ENCODE peak calls at places on chromosomes 7 and 10, in four cellular contexts. One of them, this sample, is unnamed.

GRCh38 chr7:96679886-96680285 is 29.8 kb downstream of the SEM1 start:
- DNase-seq in thyroid gland: no peak
- DNase-seq in lower leg skin: no peak
- DNase-seq in CD8-positive, alpha-beta T cell: no peak
- DNase-seq in this sample: no peak

GRCh38 chr10:63236113-63236935 is 103.2 kb downstream of the NRBF2 start:
- DNase-seq in thyroid gland: no peak
- DNase-seq in CD8-positive, alpha-beta T cell: no peak
- DNase-seq in lower leg skin: no peak
- DNase-seq in this sample: no peak

GRCh38 chr10:107341281-107341680 is 176.8 kb upstream of the SORCS1 start:
- DNase-seq in lower leg skin: no peak
- DNase-seq in thyroid gland: no peak
- DNase-seq in CD8-positive, alpha-beta T cell: no peak
- DNase-seq in this sample: no peak

GRCh38 chr10:116802474-116802873 is 46.8 kb upstream of the ENO4 start:
- DNase-seq in CD8-positive, alpha-beta T cell: no peak
- DNase-seq in thyroid gland: no peak
- DNase-seq in lower leg skin: no peak
- DNase-seq in this sample: no peak

GRCh38 chr7:33744293-33744692 is 161.0 kb upstream of the BMPER start:
- DNase-seq in CD8-positive, alpha-beta T cell: no peak
- DNase-seq in thyroid gland: no peak
- DNase-seq in lower leg skin: no peak
- DNase-seq in this sample: no peak

GRCh38 chr7:159084069-159084801 is 60.4 kb downstream of the VIPR2 start:
- DNase-seq in thyroid gland: no peak
- DNase-seq in CD8-positive, alpha-beta T cell: no peak
- DNase-seq in lower leg skin: peak; percentile 81
- DNase-seq in this sample: no peak

GRCh38 chr10:132707776-132708171 is 78.2 kb downstream of the NKX6-2 start:
- DNase-seq in thyroid gland: peak; percentile 1
- DNase-seq in CD8-positive, alpha-beta T cell: no peak
- DNase-seq in lower leg skin: peak; percentile 75
- DNase-seq in this sample: no peak

GRCh38 chr10:514137-514671 is 175.3 kb downstream of the DIP2C start:
- DNase-seq in CD8-positive, alpha-beta T cell: no peak
- DNase-seq in lower leg skin: no peak
- DNase-seq in thyroid gland: peak; percentile 89
- DNase-seq in this sample: peak; percentile 53

GRCh38 chr7:104950754-104951153 is 63.3 kb upstream of the KMT2E start:
- DNase-seq in lower leg skin: no peak
- DNase-seq in CD8-positive, alpha-beta T cell: no peak
- DNase-seq in thyroid gland: no peak
- DNase-seq in this sample: no peak

GRCh38 chr7:50264908-50265307 is 39.6 kb upstream of the IKZF1 start:
- DNase-seq in thyroid gland: no peak
- DNase-seq in CD8-positive, alpha-beta T cell: no peak
- DNase-seq in lower leg skin: no peak
- DNase-seq in this sample: no peak

GRCh38 chr7:23476286-23477169 is 6.2 kb upstream of the IGF2BP3 start:
- DNase-seq in thyroid gland: no peak
- DNase-seq in CD8-positive, alpha-beta T cell: no peak
- DNase-seq in lower leg skin: no peak
- DNase-seq in this sample: no peak

GRCh38 chr10:83214178-83214577 is 925.1 kb upstream of the GHITM start:
- DNase-seq in CD8-positive, alpha-beta T cell: no peak
- DNase-seq in thyroid gland: no peak
- DNase-seq in lower leg skin: no peak
- DNase-seq in this sample: no peak

GRCh38 chr10:27391916-27392315 is 112.2 kb upstream of the RAB18 start:
- DNase-seq in lower leg skin: no peak
- DNase-seq in CD8-positive, alpha-beta T cell: no peak
- DNase-seq in thyroid gland: no peak
- DNase-seq in this sample: no peak

GRCh38 chr10:96500050-96500449 is 13.7 kb downstream of the TLL2 start:
- DNase-seq in thyroid gland: no peak
- DNase-seq in lower leg skin: no peak
- DNase-seq in CD8-positive, alpha-beta T cell: no peak
- DNase-seq in this sample: no peak

GRCh38 chr10:51896849-51897248 is 197.5 kb upstream of the CSTF2T start:
- DNase-seq in CD8-positive, alpha-beta T cell: no peak
- DNase-seq in thyroid gland: no peak
- DNase-seq in lower leg skin: no peak
- DNase-seq in this sample: no peak

GRCh38 chr7:139738101-139738489 is 39.7 kb downstream of the HIPK2 start:
- DNase-seq in thyroid gland: no peak
- DNase-seq in CD8-positive, alpha-beta T cell: peak; percentile 37
- DNase-seq in lower leg skin: peak; percentile 67
- DNase-seq in this sample: no peak

GRCh38 chr7:71558806-71559205 is 426.9 kb downstream of the GALNT17 start:
- DNase-seq in CD8-positive, alpha-beta T cell: no peak
- DNase-seq in thyroid gland: no peak
- DNase-seq in lower leg skin: no peak
- DNase-seq in this sample: no peak

GRCh38 chr10:73773152-73773879 is 8.5 kb upstream of the CHCHD1 start:
- DNase-seq in CD8-positive, alpha-beta T cell: peak; percentile 57
- DNase-seq in lower leg skin: no peak
- DNase-seq in thyroid gland: peak; percentile 41
- DNase-seq in this sample: no peak

DNA sequence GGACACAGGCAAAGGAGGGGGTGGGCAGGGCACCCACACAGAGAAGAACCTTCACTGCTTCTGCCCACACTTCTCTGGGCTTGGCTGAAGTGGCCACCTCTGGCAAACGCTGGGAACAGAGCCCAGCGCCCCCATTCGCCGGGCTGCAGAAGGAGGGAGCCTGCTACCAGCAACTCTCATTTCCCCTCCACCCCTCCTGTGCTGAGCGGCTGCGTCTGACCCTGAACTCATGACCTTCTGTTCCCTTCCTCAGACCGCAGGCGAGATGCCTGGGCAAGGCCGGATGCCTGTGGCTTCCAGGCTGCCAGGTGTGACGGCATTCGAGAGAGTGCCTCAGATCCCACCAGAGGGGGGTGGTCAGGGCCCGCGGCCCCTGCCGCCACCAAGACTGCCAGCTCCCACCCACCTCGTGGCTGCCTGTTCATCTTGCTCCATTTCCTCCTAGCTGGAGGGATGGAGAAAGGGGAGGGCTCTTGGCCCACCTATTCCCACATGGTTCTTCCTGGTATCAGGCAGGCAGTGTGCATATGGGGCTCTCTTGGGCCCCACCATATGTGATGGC is 19.8 kb downstream of the DNAJB12 start:
- DNase-seq in thyroid gland: peak; percentile 69
- DNase-seq in CD8-positive, alpha-beta T cell: peak; percentile 81
- DNase-seq in lower leg skin: peak; percentile 97
- DNase-seq in this sample: no peak
- TF ChIP-seq CTCF in thyroid gland: no peak
- TF ChIP-seq CTCF in CD8-positive, alpha-beta T cell: no peak
- TF ChIP-seq CTCF in lower leg skin: no peak
- TF ChIP-seq CTCF in this sample: no peak

GRCh38 chr7:142835487-142835886 is 19.4 kb upstream of the EPHB6 start:
- DNase-seq in CD8-positive, alpha-beta T cell: no peak
- DNase-seq in thyroid gland: peak; percentile 21
- DNase-seq in lower leg skin: no peak
- DNase-seq in this sample: no peak
- TF ChIP-seq CTCF in CD8-positive, alpha-beta T cell: no peak
- TF ChIP-seq CTCF in thyroid gland: no peak
- TF ChIP-seq CTCF in lower leg skin: no peak
- TF ChIP-seq CTCF in this sample: no peak

GRCh38 chr10:93384006-93384405 is 98.1 kb downstream of the MYOF start:
- DNase-seq in CD8-positive, alpha-beta T cell: no peak
- DNase-seq in lower leg skin: no peak
- DNase-seq in thyroid gland: no peak
- DNase-seq in this sample: no peak

GRCh38 chr10:93390691-93391090 is 91.4 kb downstream of the MYOF start:
- DNase-seq in CD8-positive, alpha-beta T cell: no peak
- DNase-seq in lower leg skin: no peak
- DNase-seq in thyroid gland: no peak
- DNase-seq in this sample: no peak

GRCh38 chr10:93383562-93383981 is 98.6 kb downstream of the MYOF start:
- DNase-seq in CD8-positive, alpha-beta T cell: no peak
- DNase-seq in thyroid gland: no peak
- DNase-seq in lower leg skin: no peak
- DNase-seq in this sample: no peak

GRCh38 chr10:93392111-93392510 is 90.0 kb downstream of the MYOF start:
- DNase-seq in thyroid gland: no peak
- DNase-seq in CD8-positive, alpha-beta T cell: no peak
- DNase-seq in lower leg skin: no peak
- DNase-seq in this sample: no peak

GRCh38 chr10:93386496-93387369 is 95.4 kb downstream of the MYOF start:
- DNase-seq in thyroid gland: no peak
- DNase-seq in lower leg skin: no peak
- DNase-seq in CD8-positive, alpha-beta T cell: no peak
- DNase-seq in this sample: no peak
- TF ChIP-seq CTCF in thyroid gland: no peak
- TF ChIP-seq CTCF in lower leg skin: no peak
- TF ChIP-seq CTCF in CD8-positive, alpha-beta T cell: no peak
- TF ChIP-seq CTCF in this sample: no peak

GRCh38 chr7:99293650-99294049 is 21.0 kb downstream of the MYH16 start:
- DNase-seq in CD8-positive, alpha-beta T cell: no peak
- DNase-seq in thyroid gland: no peak
- DNase-seq in lower leg skin: no peak
- DNase-seq in this sample: no peak

GRCh38 chr7:99292127-99292526 is 19.5 kb downstream of the MYH16 start:
- DNase-seq in lower leg skin: no peak
- DNase-seq in CD8-positive, alpha-beta T cell: no peak
- DNase-seq in thyroid gland: no peak
- DNase-seq in this sample: no peak

GRCh38 chr7:99293167-99293566 is 20.5 kb downstream of the MYH16 start:
- DNase-seq in CD8-positive, alpha-beta T cell: no peak
- DNase-seq in lower leg skin: no peak
- DNase-seq in thyroid gland: no peak
- DNase-seq in this sample: no peak

GRCh38 chr7:99301496-99301895 is 24.2 kb upstream of the ARPC1A start:
- DNase-seq in lower leg skin: no peak
- DNase-seq in CD8-positive, alpha-beta T cell: no peak
- DNase-seq in thyroid gland: no peak
- DNase-seq in this sample: no peak

GRCh38 chr7:99296471-99296870 is 23.8 kb downstream of the MYH16 start:
- DNase-seq in thyroid gland: no peak
- DNase-seq in lower leg skin: no peak
- DNase-seq in CD8-positive, alpha-beta T cell: no peak
- DNase-seq in this sample: no peak
- TF ChIP-seq CTCF in thyroid gland: no peak
- TF ChIP-seq CTCF in lower leg skin: no peak
- TF ChIP-seq CTCF in CD8-positive, alpha-beta T cell: no peak
- TF ChIP-seq CTCF in this sample: no peak

GRCh38 chr7:6886198-6886597 is 60.1 kb upstream of the CCZ1B start:
- DNase-seq in lower leg skin: no peak
- DNase-seq in CD8-positive, alpha-beta T cell: no peak
- DNase-seq in thyroid gland: no peak
- DNase-seq in this sample: no peak

GRCh38 chr7:6889252-6889812 is 63.3 kb upstream of the CCZ1B start:
- DNase-seq in thyroid gland: no peak
- DNase-seq in lower leg skin: no peak
- DNase-seq in CD8-positive, alpha-beta T cell: no peak
- DNase-seq in this sample: no peak
- TF ChIP-seq CTCF in thyroid gland: no peak
- TF ChIP-seq CTCF in lower leg skin: no peak
- TF ChIP-seq CTCF in CD8-positive, alpha-beta T cell: no peak
- TF ChIP-seq CTCF in this sample: no peak

DNA sequence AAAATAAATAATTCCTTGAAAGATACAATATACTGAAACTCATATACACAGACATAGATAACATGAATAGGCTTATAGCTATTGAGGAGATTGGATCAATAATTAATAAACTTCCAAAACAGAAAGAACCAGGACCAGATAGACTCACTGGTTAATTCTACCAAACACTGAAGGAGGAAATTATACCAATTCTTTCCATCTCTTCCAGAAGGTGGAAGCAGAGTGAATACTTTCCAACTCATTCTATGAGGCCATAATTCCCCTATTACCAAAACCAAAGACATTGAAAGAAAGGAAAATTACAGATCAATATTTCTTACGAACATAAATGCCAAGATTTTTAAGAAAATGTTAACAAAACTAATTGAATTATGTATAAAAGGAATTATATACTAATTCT is 624.8 kb upstream of the LRRTM3 start:
- DNase-seq in CD8-positive, alpha-beta T cell: no peak
- DNase-seq in thyroid gland: no peak
- DNase-seq in lower leg skin: no peak
- DNase-seq in this sample: no peak
- TF ChIP-seq CTCF in CD8-positive, alpha-beta T cell: no peak
- TF ChIP-seq CTCF in thyroid gland: no peak
- TF ChIP-seq CTCF in lower leg skin: no peak
- TF ChIP-seq CTCF in this sample: no peak

GRCh38 chr7:43441217-43441616 is 141.7 kb upstream of the STK17A start:
- DNase-seq in CD8-positive, alpha-beta T cell: no peak
- DNase-seq in lower leg skin: no peak
- DNase-seq in thyroid gland: no peak
- DNase-seq in this sample: no peak

GRCh38 chr7:43444711-43445578 is 138.0 kb upstream of the STK17A start:
- DNase-seq in CD8-positive, alpha-beta T cell: no peak
- DNase-seq in thyroid gland: no peak
- DNase-seq in lower leg skin: no peak
- DNase-seq in this sample: no peak

GRCh38 chr7:43438897-43439479 is 143.9 kb upstream of the STK17A start:
- DNase-seq in CD8-positive, alpha-beta T cell: no peak
- DNase-seq in thyroid gland: no peak
- DNase-seq in lower leg skin: no peak
- DNase-seq in this sample: no peak

GRCh38 chr7:43443380-43443779 is 139.5 kb upstream of the STK17A start:
- DNase-seq in lower leg skin: no peak
- DNase-seq in thyroid gland: no peak
- DNase-seq in CD8-positive, alpha-beta T cell: no peak
- DNase-seq in this sample: no peak

DNA sequence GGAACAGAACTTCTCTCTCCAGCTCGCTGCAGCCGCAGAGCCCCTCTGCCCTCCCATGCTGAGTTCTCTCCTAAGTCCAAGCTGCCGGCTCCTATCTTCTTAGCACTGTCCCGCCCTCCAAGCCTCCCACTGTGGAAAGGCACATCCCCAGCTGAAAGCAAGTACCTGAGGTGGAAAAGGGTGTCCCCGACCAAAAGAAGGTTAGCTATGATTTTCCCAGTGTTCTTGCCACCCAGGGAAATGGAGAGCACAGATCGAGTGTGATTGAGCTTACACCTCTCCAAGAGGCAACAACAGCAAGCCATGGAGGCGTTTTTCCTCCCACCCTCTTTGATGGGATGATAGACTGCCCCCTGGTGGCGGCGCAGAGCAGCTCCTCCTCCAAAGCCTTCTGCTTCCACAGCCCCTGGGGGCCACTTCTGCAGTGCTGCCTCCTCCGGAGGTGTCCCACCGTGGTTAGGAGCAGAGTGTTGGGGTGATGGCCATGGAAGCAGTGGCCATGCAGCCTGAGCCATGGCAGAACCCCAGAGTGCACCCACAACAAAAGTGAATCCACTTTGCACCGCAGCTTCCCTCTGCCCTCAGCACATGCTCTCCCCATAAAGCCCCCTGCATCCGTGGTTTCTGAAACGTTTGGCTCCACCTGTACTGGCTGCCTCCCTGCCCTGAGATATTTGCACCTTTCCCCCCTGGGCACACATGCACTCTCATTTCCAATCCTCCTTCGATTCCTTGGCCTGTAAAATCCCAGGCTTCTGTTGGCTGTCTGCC is 143.1 kb upstream of the STK17A start:
- DNase-seq in CD8-positive, alpha-beta T cell: peak; percentile 58
- DNase-seq in lower leg skin: no peak
- DNase-seq in thyroid gland: peak; percentile 41
- DNase-seq in this sample: peak; percentile 31
- TF ChIP-seq CTCF in CD8-positive, alpha-beta T cell: peak; percentile 63
- TF ChIP-seq CTCF in lower leg skin: no peak
- TF ChIP-seq CTCF in thyroid gland: peak; percentile 54
- TF ChIP-seq CTCF in this sample: peak; percentile 83